ENCODE peak calls at places on chromosomes 13 and 19, in nine cellular contexts. H is H9, G is GM03348, Z is ELR, K is RWPE1, A is GM12865, O is IMR-90, D is amygdala, B is fibroblast of pulmonary artery. C is an unnamed sample.
A peak's percentile ranks its signal among the peaks of the same experiment; 100 is the strongest.

GRCh38 chr13:44759723-44760360 is 183.7 kb upstream of the TSC22D1 start:
- DNase-seq in H (no peak), G (no peak), Z (no peak), K (peak; percentile 26), A (no peak), O (peak; percentile 54), D (no peak), B (peak; percentile 23), C (no peak)

GRCh38 chr13:75749407-75749806 is 113.3 kb downstream of the LMO7 start:
- DNase-seq in H (no peak), G (peak; percentile 29), Z (no peak), K (peak; percentile 18), A (no peak), O (peak; percentile 47), D (no peak), B (peak; percentile 39), C (peak; percentile 88)

GRCh38 chr19:18366027-18366435 is 19.9 kb upstream of the GDF15 start:
- DNase-seq in H (no peak), G (no peak), Z (peak; percentile 61), K (no peak), A (no peak), O (no peak), D (no peak), B (peak; percentile 46), C (no peak)

GRCh38 chr19:49017666-49018351 is 918 bp upstream of the LHB start:
- DNase-seq in H (peak; percentile 75), G (peak; percentile 89), Z (peak; percentile 83), K (no peak), A (peak; percentile 64), O (peak; percentile 45), D (no peak), B (peak; percentile 49), C (peak; percentile 35)

GRCh38 chr19:14167594-14168138 is 31.3 kb upstream of the ASF1B start:
- DNase-seq in H (no peak), G (no peak), Z (no peak), K (no peak), A (no peak), O (no peak), D (no peak), B (no peak), C (no peak)

GRCh38 chr13:106680796-106681482 is 113.0 kb upstream of the ARGLU1 start:
- DNase-seq in H (peak; percentile 84), G (no peak), Z (no peak), K (no peak), A (no peak), O (no peak), D (no peak), B (no peak), C (no peak)

GRCh38 chr19:42270346-42271044 is 1.4 kb downstream of the CIC start:
- DNase-seq in H (no peak), G (peak; percentile 79), Z (peak; percentile 88), K (peak; percentile 59), A (peak; percentile 84), O (no peak), D (no peak), B (peak; percentile 62), C (peak; percentile 94)

GRCh38 chr19:4115050-4115817 is 8.7 kb downstream of the MAP2K2 start:
- DNase-seq in H (no peak), G (no peak), Z (no peak), K (no peak), A (peak; percentile 91), O (no peak), D (no peak), B (no peak), C (no peak)

GRCh38 chr19:3055741-3056453 is 6.4 kb downstream of the TLE5 start:
- DNase-seq in H (peak; percentile 43), G (no peak), Z (no peak), K (peak; percentile 91), A (no peak), O (no peak), D (no peak), B (no peak), C (no peak)

GRCh38 chr13:48431431-48431830 is 18.5 kb upstream of the LPAR6 start:
- DNase-seq in H (no peak), G (peak; percentile 17), Z (no peak), K (no peak), A (no peak), O (no peak), D (no peak), B (no peak), C (no peak)

GRCh38 chr19:1935484-1936208 is 5.3 kb upstream of the CSNK1G2 start:
- DNase-seq in H (no peak), G (no peak), Z (peak; percentile 53), K (no peak), A (peak; percentile 73), O (peak; percentile 28), D (no peak), B (peak; percentile 84), C (no peak)

GRCh38 chr13:49517461-49517860 is 21.7 kb downstream of the PHF11 start:
- DNase-seq in H (no peak), G (peak; percentile 27), Z (peak; percentile 18), K (no peak), A (peak; percentile 10), O (no peak), D (no peak), B (no peak), C (no peak)